ENCODE peak calls at places on chromosome 2, in seven cellular contexts. X is lower leg skin; U is NCI-H345; B is A172; M is stimulated activated CD4-positive, alpha-beta T cell treated with anti-CD3 and anti-CD28 coated beads, Interleukin-12 subunit alpha, Interleukin-12 subunit beta, amount 100 ng/mL, for 4 hours; T is right cardiac atrium; S is stomach. G is an unnamed sample.

GRCh38 chr2:119433636-119434327 is 2.1 kb downstream of the TMEM37 start:
- DNase-seq in X (peak), U (no peak), B (no peak), M (no peak), T (no peak), S (no peak), G (no peak)

GRCh38 chr2:182330451-182331325 is 96.1 kb downstream of the PDE1A start:
- DNase-seq in X (no peak), U (no peak), B (no peak), M (no peak), T (no peak), S (no peak), G (no peak)

GRCh38 chr2:47310801-47311560 is 92.0 kb upstream of the MSH2 start:
- DNase-seq in X (no peak), U (peak), B (peak), M (no peak), T (peak), S (peak), G (no peak)

GRCh38 chr2:72028351-72028995 is 119.2 kb downstream of the CYP26B1 start:
- DNase-seq in X (peak), U (no peak), B (no peak), M (no peak), T (no peak), S (peak), G (peak)

GRCh38 chr2:111157798-111158197 is 37.1 kb downstream of the BCL2L11 start:
- DNase-seq in X (no peak), U (peak), B (no peak), M (no peak), T (no peak), S (no peak), G (no peak)

GRCh38 chr2:7612969-7613368 is 695.8 kb downstream of the RNF144A start:
- DNase-seq in X (no peak), U (no peak), B (peak), M (no peak), T (no peak), S (no peak), G (no peak)

GRCh38 chr2:60094450-60094929 is 459.0 kb downstream of the BCL11A start:
- DNase-seq in X (no peak), U (peak), B (no peak), M (no peak), T (no peak), S (peak), G (no peak)

GRCh38 chr2:127634066-127634617 is 11.8 kb upstream of the GPR17 start:
- DNase-seq in X (no peak), U (no peak), B (no peak), M (no peak), T (peak), S (no peak), G (no peak)

GRCh38 chr2:189267491-189267890 is 87.9 kb upstream of the COL5A2 start:
- DNase-seq in X (no peak), U (no peak), B (no peak), M (no peak), T (no peak), S (no peak), G (no peak)

GRCh38 chr2:145792745-145793144 is 1272.8 kb upstream of the ZEB2 start:
- DNase-seq in X (no peak), U (no peak), B (no peak), M (no peak), T (peak), S (no peak), G (no peak)

GRCh38 chr2:43855292-43855691 is 16.5 kb downstream of the ABCG8 start:
- DNase-seq in X (no peak), U (no peak), B (no peak), M (no peak), T (no peak), S (no peak), G (no peak)

GRCh38 chr2:135635212-135635835 is 104.0 kb downstream of the R3HDM1 start:
- DNase-seq in X (no peak), U (no peak), B (no peak), M (no peak), T (no peak), S (no peak), G (no peak)

GRCh38 chr2:16682431-16683130 is 16.9 kb upstream of the CYRIA start:
- DNase-seq in X (no peak), U (no peak), B (no peak), M (no peak), T (no peak), S (no peak), G (no peak)

GRCh38 chr2:161273038-161273760 is 35.0 kb upstream of the PSMD14 start:
- DNase-seq in X (no peak), U (peak), B (peak), M (no peak), T (no peak), S (no peak), G (no peak)

GRCh38 chr2:100813527-100813926 is 6.4 kb upstream of the NPAS2 start:
- DNase-seq in X (no peak), U (no peak), B (peak), M (no peak), T (no peak), S (no peak), G (no peak)

GRCh38 chr2:170019060-170019805 is 158.7 kb upstream of the MYO3B start:
- DNase-seq in X (no peak), U (no peak), B (no peak), M (no peak), T (no peak), S (no peak), G (no peak)

GRCh38 chr2:216351172-216351925 is 20.9 kb downstream of the MARCHF4 start:
- DNase-seq in X (no peak), U (no peak), B (no peak), M (no peak), T (no peak), S (no peak), G (no peak)

GRCh38 chr2:8315766-8316165 is 366.1 kb upstream of the ID2 start:
- DNase-seq in X (no peak), U (no peak), B (no peak), M (no peak), T (no peak), S (no peak), G (no peak)

G was measured in mesenteric fat pad.